ENCODE peak calls at places on chromosomes 7 and 10, in four cellular contexts. Z, Q, L and V are unnamed samples.

GRCh38 chr7:64463636-64464375 is 99.1 kb downstream of the ZNF680 start:
- DNase-seq in Q (peak; percentile 65), L (no peak), Z (no peak), V (no peak)

GRCh38 chr10:24716295-24716694 is 7.4 kb downstream of the ARHGAP21 start:
- DNase-seq in Z (no peak), Q (peak; percentile 23), L (no peak), V (no peak)

GRCh38 chr10:110456046-110456445 is 41.7 kb upstream of the DUSP5 start:
- DNase-seq in L (no peak), Q (no peak), Z (no peak), V (no peak)

GRCh38 chr7:129376076-129376777 is 58.0 kb upstream of the STRIP2 start:
- DNase-seq in L (no peak), Q (peak; percentile 74), Z (peak; percentile 30), V (peak; percentile 29)

GRCh38 chr10:75531571-75532031 is 100.2 kb downstream of the LRMDA start:
- DNase-seq in L (no peak), Q (no peak), Z (no peak), V (no peak)

GRCh38 chr10:21744223-21744622 is 210.2 kb downstream of the MLLT10 start:
- DNase-seq in L (no peak), Z (no peak), Q (no peak), V (no peak)

GRCh38 chr10:129843702-129844101 is 120.4 kb downstream of the EBF3 start:
- DNase-seq in Z (no peak), Q (no peak), L (no peak), V (no peak)

GRCh38 chr7:117092801-117093200 is 139.5 kb downstream of the ST7 start:
- DNase-seq in L (no peak), Q (no peak), Z (no peak), V (no peak)

GRCh38 chr10:43117031-43117776 is 21.0 kb upstream of the CSGALNACT2 start:
- DNase-seq in Q (no peak), Z (no peak), L (no peak), V (no peak)

GRCh38 chr7:117362294-117362693 is 39.4 kb upstream of the WNT2 start:
- DNase-seq in Q (no peak), Z (no peak), L (no peak), V (no peak)

GRCh38 chr10:58952747-58953466 is 223.5 kb upstream of the PHYHIPL start:
- DNase-seq in L (peak; percentile 19), Z (peak; percentile 53), Q (peak; percentile 23), V (peak; percentile 56)

GRCh38 chr10:44716470-44716869 is 194.7 kb upstream of the TMEM72 start:
- DNase-seq in L (no peak), Q (no peak), Z (no peak), V (no peak)

GRCh38 chr7:73520673-73521635 is 1.1 kb downstream of the BAZ1B start:
- DNase-seq in Q (peak; percentile 34), L (no peak), Z (no peak), V (no peak)

GRCh38 chr7:121697731-121698396 is 175.1 kb upstream of the PTPRZ1 start:
- DNase-seq in L (no peak), Z (no peak), Q (no peak), V (no peak)

GRCh38 chr10:88960854-88961253 is 8.3 kb upstream of the ACTA2 start:
- DNase-seq in Z (no peak), Q (no peak), L (no peak), V (no peak)

GRCh38 chr10:49666685-49667084 is 12.8 kb upstream of the C10orf53 start:
- DNase-seq in Q (no peak), Z (no peak), L (no peak), V (no peak)

GRCh38 chr7:43590862-43591550 is 8.1 kb downstream of the STK17A start:
- DNase-seq in Z (no peak), L (peak; percentile 87), Q (no peak), V (no peak)

GRCh38 chr10:84226616-84227015 is 1.3 kb upstream of the LRIT2 start:
- DNase-seq in L (no peak), Q (no peak), Z (no peak), V (no peak)

GRCh38 chr7:123231060-123232000 is 31.6 kb upstream of the SLC13A1 start:
- DNase-seq in Z (no peak), L (no peak), Q (no peak), V (no peak)

GRCh38 chr10:16986082-16986405 is 143.6 kb downstream of the CUBN start:
- DNase-seq in Q (no peak), L (no peak), Z (no peak), V (no peak)

GRCh38 chr7:41870505-41871138 is 167.7 kb upstream of the INHBA start:
- DNase-seq in Q (no peak), L (peak; percentile 53), Z (no peak), V (no peak)

GRCh38 chr10:34804306-34804705 is 10.8 kb downstream of the PARD3 start:
- DNase-seq in Z (no peak), L (no peak), Q (no peak), V (no peak)

GRCh38 chr10:72455889-72456588 is 101.3 kb upstream of the DNAJB12 start:
- DNase-seq in L (no peak), Z (no peak), Q (peak; percentile 22), V (no peak)

GRCh38 chr7:7686806-7687205 is 31.6 kb downstream of the RPA3 start:
- DNase-seq in Z (peak; percentile 38), Q (no peak), L (no peak), V (no peak)

GRCh38 chr10:61897671-61898434 is 3.6 kb upstream of the ARID5B start:
- DNase-seq in L (no peak), Z (no peak), Q (peak; percentile 60), V (peak; percentile 19)

GRCh38 chr7:54349259-54349658 is 192.9 kb upstream of the VSTM2A start:
- DNase-seq in L (no peak), Z (no peak), Q (no peak), V (no peak)

GRCh38 chr10:3095373-3096139 is 28.2 kb downstream of the PFKP start:
- DNase-seq in Z (peak; percentile 89), Q (peak; percentile 86), L (peak; percentile 25), V (no peak)

GRCh38 chr7:21642422-21642821 is 99.6 kb downstream of the DNAH11 start:
- DNase-seq in L (no peak), Z (no peak), Q (no peak), V (no peak)

GRCh38 chr10:109974509-109975191 is 33.1 kb upstream of the ADD3 start:
- DNase-seq in L (no peak), Q (no peak), Z (peak; percentile 93), V (no peak)

GRCh38 chr10:19929466-19930140 is 113.4 kb downstream of the PLXDC2 start:
- DNase-seq in Q (no peak), Z (no peak), L (no peak), V (no peak)

GRCh38 chr7:142792129-142792528 is 21.4 kb downstream of the PRSS2 start:
- DNase-seq in Z (no peak), Q (no peak), L (no peak), V (no peak)

GRCh38 chr10:30854656-30855055 is 177.0 kb downstream of the ZNF438 start:
- DNase-seq in Z (no peak), Q (no peak), L (no peak), V (no peak)

GRCh38 chr10:18005781-18006456 is 54.2 kb downstream of the SLC39A12 start:
- DNase-seq in Q (no peak), Z (no peak), L (no peak), V (no peak)

GRCh38 chr10:131885391-131886165 is 15.2 kb upstream of the PPP2R2D start:
- DNase-seq in L (no peak), Q (peak; percentile 79), Z (peak; percentile 53), V (peak; percentile 88)
- TF ChIP-seq NR2C2 in L (no peak), Q (no peak), Z (no peak), V (no peak)

DNA sequence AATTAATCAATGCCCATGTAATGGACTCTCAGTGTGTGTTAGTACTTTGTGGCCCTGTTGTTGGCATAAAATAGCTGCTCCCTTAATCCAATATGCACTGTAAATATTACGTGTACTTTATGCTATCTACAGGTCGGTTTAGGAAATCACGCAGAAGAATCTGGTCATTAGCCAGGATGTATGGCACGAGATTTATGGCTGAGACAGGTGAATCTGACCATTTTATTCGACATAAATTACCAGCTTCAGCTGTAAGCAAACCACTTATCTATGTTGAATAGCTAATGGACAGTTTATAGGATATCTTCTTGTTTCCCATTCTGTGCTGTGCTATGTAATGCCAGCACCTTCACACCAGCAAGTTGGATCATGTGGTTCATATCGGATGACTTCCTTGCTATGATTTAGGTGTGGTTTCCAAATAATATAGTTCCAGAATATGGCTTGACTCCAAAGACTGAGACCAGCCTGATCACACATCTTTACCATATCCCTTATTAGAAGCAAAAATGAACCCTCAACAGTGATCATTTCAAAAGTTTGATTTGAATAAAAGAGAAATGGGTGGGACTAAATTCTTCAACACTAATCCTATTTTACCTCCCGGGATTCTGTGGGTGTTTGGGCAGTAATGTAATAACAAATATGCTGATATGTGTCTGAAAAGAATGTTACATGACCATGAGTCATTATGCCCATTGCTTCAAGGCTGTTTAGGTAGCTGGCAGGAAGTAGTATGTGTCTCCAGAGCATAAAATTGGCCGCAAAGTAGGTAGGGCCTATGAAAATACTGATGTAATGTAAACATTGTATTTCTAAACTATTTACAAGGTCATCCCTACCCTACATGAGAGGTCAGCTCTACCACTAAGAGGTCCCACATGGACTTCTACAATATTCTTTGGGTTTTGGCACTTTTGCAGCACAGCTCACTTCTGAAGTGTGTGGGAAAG is 301.6 kb downstream of the AHR start:
- DNase-seq in L (no peak), Z (peak; percentile 45), Q (no peak), V (no peak)
- TF ChIP-seq NR2C2 in L (no peak), Z (no peak), Q (no peak), V (no peak)

GRCh38 chr10:95296764-95297163 is 6.0 kb upstream of the PDLIM1 start:
- DNase-seq in Z (no peak), Q (no peak), L (no peak), V (no peak)

GRCh38 chr10:95297402-95297801 is 6.6 kb upstream of the PDLIM1 start:
- DNase-seq in Z (no peak), Q (peak; percentile 83), L (no peak), V (no peak)

GRCh38 chr10:95291634-95292039 is 834 bp upstream of the PDLIM1 start:
- DNase-seq in Q (no peak), L (no peak), Z (no peak), V (no peak)

GRCh38 chr10:95290801-95291633 is at the start of gene PDLIM1:
- DNase-seq in L (no peak), Q (peak; percentile 92), Z (peak; percentile 55), V (peak; percentile 71)

DNA sequence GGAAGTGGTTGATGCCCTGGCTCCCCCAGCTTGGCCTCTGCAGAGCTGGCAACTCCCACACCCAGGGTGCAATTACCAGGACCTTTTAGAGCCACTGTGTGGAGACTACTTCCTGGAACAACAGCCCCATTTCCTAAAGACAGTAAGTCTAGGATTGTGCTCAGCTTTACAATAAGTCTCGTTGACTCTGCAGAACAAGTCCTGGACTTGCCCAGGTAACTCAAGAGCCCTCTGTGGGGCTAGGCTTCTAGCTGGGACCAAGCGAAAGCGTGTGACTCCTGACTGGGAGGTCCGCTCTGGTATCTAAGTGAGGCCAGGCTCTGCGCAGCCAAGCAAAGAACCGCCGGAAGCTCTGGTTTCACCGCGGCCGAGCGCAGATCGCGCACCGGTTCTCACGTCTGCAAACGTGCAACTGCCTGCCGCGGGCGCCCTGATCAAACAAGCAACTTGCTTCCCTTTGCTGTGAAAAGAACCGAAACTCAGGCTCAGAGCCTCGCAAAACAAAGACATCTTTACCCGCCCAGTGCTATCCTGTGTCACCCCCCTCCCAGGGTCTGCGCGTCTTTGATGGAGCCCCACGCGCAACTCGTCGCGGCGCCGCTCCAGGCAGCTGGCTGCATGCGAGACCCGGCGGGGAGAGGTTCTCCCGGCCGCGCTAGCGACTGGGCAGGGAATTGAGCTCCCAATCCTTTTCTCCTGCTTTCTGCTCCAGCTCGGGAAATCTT is 4.4 kb upstream of the PDLIM1 start:
- DNase-seq in Z (no peak), Q (peak; percentile 52), L (peak; percentile 96), V (peak; percentile 71)
- TF ChIP-seq NR2C2 in Z (no peak), Q (no peak), L (no peak), V (no peak)

GRCh38 chr10:45809829-45810228 is 37.5 kb downstream of the AGAP4 start:
- DNase-seq in Q (peak; percentile 26), Z (no peak), L (no peak), V (peak; percentile 15)
- TF ChIP-seq NR2C2 in Q (no peak), Z (no peak), L (no peak), V (no peak)

GRCh38 chr10:4725917-4726606 is 99.9 kb upstream of the AKR1E2 start:
- DNase-seq in L (no peak), Z (peak; percentile 85), Q (no peak), V (no peak)
- TF ChIP-seq NR2C2 in L (no peak), Z (no peak), Q (no peak), V (no peak)